ENCODE peak calls at places on chromosomes 7 and 10, in nine cellular contexts. One of them, this sample, is unnamed.

GRCh38 chr7:51233375-51233774 is 83.2 kb downstream of the COBL start:
- DNase-seq in CD4-positive, alpha-beta T cell: no peak
- DNase-seq in IMR-90: no peak
- DNase-seq in pancreas: no peak
- DNase-seq in H1: no peak
- DNase-seq in A549: no peak
- DNase-seq in MM.1S: no peak
- DNase-seq in right lobe of liver: no peak
- DNase-seq in body of pancreas: no peak
- DNase-seq in this sample: no peak

GRCh38 chr7:55306331-55306730 is 58.8 kb upstream of the LANCL2 start:
- DNase-seq in CD4-positive, alpha-beta T cell: no peak
- DNase-seq in IMR-90: peak; percentile 14
- DNase-seq in pancreas: no peak
- DNase-seq in H1: no peak
- DNase-seq in A549: no peak
- DNase-seq in MM.1S: no peak
- DNase-seq in right lobe of liver: no peak
- DNase-seq in body of pancreas: no peak
- DNase-seq in this sample: no peak

GRCh38 chr7:44227911-44228310 is 27.1 kb downstream of the YKT6 start:
- DNase-seq in CD4-positive, alpha-beta T cell: no peak
- DNase-seq in IMR-90: no peak
- DNase-seq in pancreas: no peak
- DNase-seq in H1: no peak
- DNase-seq in A549: no peak
- DNase-seq in MM.1S: no peak
- DNase-seq in right lobe of liver: no peak
- DNase-seq in body of pancreas: no peak
- DNase-seq in this sample: no peak

GRCh38 chr7:42247301-42247700 is 10.3 kb upstream of the GLI3 start:
- DNase-seq in CD4-positive, alpha-beta T cell: no peak
- DNase-seq in IMR-90: peak; percentile 74
- DNase-seq in pancreas: no peak
- DNase-seq in H1: no peak
- DNase-seq in A549: no peak
- DNase-seq in MM.1S: no peak
- DNase-seq in right lobe of liver: no peak
- DNase-seq in body of pancreas: no peak
- DNase-seq in this sample: no peak

GRCh38 chr7:100570954-100571828 is 2.5 kb downstream of the SAP25 start:
- DNase-seq in CD4-positive, alpha-beta T cell: no peak
- DNase-seq in IMR-90: no peak
- DNase-seq in pancreas: no peak
- DNase-seq in H1: no peak
- DNase-seq in A549: no peak
- DNase-seq in MM.1S: no peak
- DNase-seq in right lobe of liver: peak; percentile 51
- DNase-seq in body of pancreas: no peak
- DNase-seq in this sample: no peak

GRCh38 chr7:45155357-45155900 is 2.2 kb upstream of the RAMP3 start:
- DNase-seq in CD4-positive, alpha-beta T cell: no peak
- DNase-seq in IMR-90: no peak
- DNase-seq in pancreas: no peak
- DNase-seq in H1: no peak
- DNase-seq in A549: no peak
- DNase-seq in MM.1S: no peak
- DNase-seq in right lobe of liver: no peak
- DNase-seq in body of pancreas: no peak
- DNase-seq in this sample: no peak

GRCh38 chr10:8034666-8035640 is 19.5 kb upstream of the GATA3 start:
- DNase-seq in CD4-positive, alpha-beta T cell: no peak
- DNase-seq in IMR-90: no peak
- DNase-seq in pancreas: no peak
- DNase-seq in H1: no peak
- DNase-seq in A549: no peak
- DNase-seq in MM.1S: no peak
- DNase-seq in right lobe of liver: no peak
- DNase-seq in body of pancreas: no peak
- DNase-seq in this sample: no peak

GRCh38 chr10:68208424-68209042 is 23.4 kb downstream of the ATOH7 start:
- DNase-seq in CD4-positive, alpha-beta T cell: no peak
- DNase-seq in IMR-90: peak; percentile 79
- DNase-seq in pancreas: peak; percentile 46
- DNase-seq in H1: peak; percentile 87
- DNase-seq in A549: peak; percentile 90
- DNase-seq in MM.1S: peak; percentile 28
- DNase-seq in right lobe of liver: peak; percentile 60
- DNase-seq in body of pancreas: peak; percentile 66
- DNase-seq in this sample: peak; percentile 83

GRCh38 chr10:42769653-42770052 is 12.9 kb upstream of the BMS1 start:
- DNase-seq in CD4-positive, alpha-beta T cell: no peak
- DNase-seq in IMR-90: no peak
- DNase-seq in pancreas: no peak
- DNase-seq in H1: no peak
- DNase-seq in A549: peak; percentile 44
- DNase-seq in MM.1S: no peak
- DNase-seq in right lobe of liver: no peak
- DNase-seq in body of pancreas: peak; percentile 58
- DNase-seq in this sample: no peak

GRCh38 chr10:117547301-117548153 is 5.0 kb downstream of the EMX2 start:
- DNase-seq in CD4-positive, alpha-beta T cell: no peak
- DNase-seq in IMR-90: no peak
- DNase-seq in pancreas: no peak
- DNase-seq in H1: no peak
- DNase-seq in A549: no peak
- DNase-seq in MM.1S: no peak
- DNase-seq in right lobe of liver: no peak
- DNase-seq in body of pancreas: no peak
- DNase-seq in this sample: no peak
- H3K27ac ChIP-seq in CD4-positive, alpha-beta T cell: no peak overlapping the region
- H3K27ac ChIP-seq in IMR-90: no peak overlapping the region
- H3K27ac ChIP-seq in pancreas: no peak overlapping the region
- H3K27ac ChIP-seq in H1: no peak overlapping the region
- H3K27ac ChIP-seq in A549: no peak overlapping the region
- H3K27ac ChIP-seq in MM.1S: no peak overlapping the region
- H3K27ac ChIP-seq in right lobe of liver: no peak overlapping the region
- H3K27ac ChIP-seq in body of pancreas: no peak overlapping the region
- H3K27ac ChIP-seq in this sample: no peak overlapping the region

DNA sequence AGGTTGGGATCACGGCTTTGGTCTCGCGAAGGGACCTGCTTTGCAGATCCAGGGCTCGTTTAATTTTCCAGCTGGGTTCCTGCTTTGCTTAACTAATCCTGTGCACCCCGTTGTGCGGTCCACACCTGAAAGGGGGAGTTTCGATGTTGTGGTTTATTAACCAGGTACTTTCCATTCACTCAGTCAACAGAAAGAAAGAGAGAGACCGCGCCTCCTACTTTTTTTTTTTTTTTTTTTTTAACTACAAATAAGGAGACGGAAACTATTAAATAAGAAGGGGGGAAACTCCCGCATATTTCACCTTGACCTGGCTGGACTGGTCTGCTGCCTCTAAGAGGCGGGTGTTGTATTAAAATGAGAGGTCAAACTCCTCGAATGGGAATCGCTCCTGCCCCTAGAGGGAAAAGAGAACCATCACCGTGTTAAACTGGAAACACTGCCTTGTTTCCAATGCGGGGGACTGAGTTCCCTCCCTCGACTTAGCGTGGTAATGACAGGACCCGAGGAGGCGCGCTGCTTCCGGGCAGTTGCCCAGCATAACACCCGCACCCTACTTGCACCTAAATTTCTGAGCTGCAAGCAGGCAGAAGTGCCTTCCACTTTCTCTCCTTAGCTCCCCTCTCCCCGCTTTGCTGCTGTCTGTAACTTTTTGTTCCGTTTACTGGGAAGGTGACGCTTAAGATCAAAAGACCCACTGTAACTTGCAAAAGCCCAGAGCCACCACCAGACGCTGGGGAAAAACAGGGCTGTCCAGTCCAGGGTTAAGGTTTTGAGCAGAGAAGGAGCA is 1.1 kb upstream of the ITGB8 start:
- DNase-seq in CD4-positive, alpha-beta T cell: no peak
- DNase-seq in IMR-90: peak; percentile 71
- DNase-seq in pancreas: peak; percentile 74
- DNase-seq in H1: no peak
- DNase-seq in A549: peak; percentile 82
- DNase-seq in MM.1S: peak; percentile 93
- DNase-seq in right lobe of liver: peak; percentile 38
- DNase-seq in body of pancreas: peak; percentile 79
- DNase-seq in this sample: peak; percentile 68
- TF ChIP-seq CTCF in CD4-positive, alpha-beta T cell: no peak
- TF ChIP-seq CTCF in IMR-90: peak; percentile 26
- TF ChIP-seq CTCF in pancreas: no peak
- TF ChIP-seq CTCF in H1: peak; percentile 56
- TF ChIP-seq CTCF in A549: peak; percentile 18
- TF ChIP-seq CTCF in MM.1S: no peak
- TF ChIP-seq CTCF in right lobe of liver: peak; percentile 14
- TF ChIP-seq CTCF in body of pancreas: no peak
- TF ChIP-seq CTCF in this sample: peak; percentile 67

GRCh38 chr7:129829677-129830631 is 122.8 kb downstream of the UBE2H start:
- DNase-seq in CD4-positive, alpha-beta T cell: peak; percentile 28
- DNase-seq in IMR-90: peak; percentile 81
- DNase-seq in pancreas: peak; percentile 58
- DNase-seq in H1: peak; percentile 59
- DNase-seq in A549: peak; percentile 83
- DNase-seq in MM.1S: peak; percentile 86
- DNase-seq in right lobe of liver: peak; percentile 49
- DNase-seq in body of pancreas: peak; percentile 70
- DNase-seq in this sample: peak; percentile 41

GRCh38 chr7:129831424-129832058 is 121.2 kb downstream of the UBE2H start:
- DNase-seq in CD4-positive, alpha-beta T cell: no peak
- DNase-seq in IMR-90: peak; percentile 95
- DNase-seq in pancreas: peak; percentile 9
- DNase-seq in H1: no peak
- DNase-seq in A549: peak; percentile 83
- DNase-seq in MM.1S: no peak
- DNase-seq in right lobe of liver: no peak
- DNase-seq in body of pancreas: no peak
- DNase-seq in this sample: peak; percentile 75

GRCh38 chr7:129832701-129833227 is 120.0 kb downstream of the UBE2H start:
- DNase-seq in CD4-positive, alpha-beta T cell: no peak
- DNase-seq in IMR-90: no peak
- DNase-seq in pancreas: no peak
- DNase-seq in H1: no peak
- DNase-seq in A549: no peak
- DNase-seq in MM.1S: no peak
- DNase-seq in right lobe of liver: no peak
- DNase-seq in body of pancreas: no peak
- DNase-seq in this sample: no peak

GRCh38 chr7:129830949-129831348 is 121.8 kb downstream of the UBE2H start:
- DNase-seq in CD4-positive, alpha-beta T cell: no peak
- DNase-seq in IMR-90: no peak
- DNase-seq in pancreas: peak; percentile 4
- DNase-seq in H1: no peak
- DNase-seq in A549: no peak
- DNase-seq in MM.1S: no peak
- DNase-seq in right lobe of liver: no peak
- DNase-seq in body of pancreas: no peak
- DNase-seq in this sample: no peak

DNA sequence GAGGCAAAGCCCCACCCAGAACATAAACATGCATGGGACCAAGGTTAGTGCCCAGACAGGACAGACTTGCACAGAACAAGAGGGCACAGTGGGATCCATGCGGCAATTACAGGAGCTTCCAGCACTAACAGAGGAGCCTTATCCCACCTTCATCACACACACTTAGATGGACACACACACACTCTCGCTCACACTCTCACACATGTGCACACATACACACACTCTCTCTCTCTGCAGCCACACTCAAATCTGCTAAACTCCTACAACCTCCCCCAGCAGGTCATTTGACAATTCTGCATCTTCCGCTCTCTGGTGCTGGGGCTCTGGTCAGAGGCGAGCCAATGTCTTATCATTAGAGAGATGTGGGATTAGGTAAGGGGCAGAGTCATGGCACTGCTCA is 120.5 kb downstream of the UBE2H start:
- DNase-seq in CD4-positive, alpha-beta T cell: no peak
- DNase-seq in IMR-90: no peak
- DNase-seq in pancreas: no peak
- DNase-seq in H1: no peak
- DNase-seq in A549: no peak
- DNase-seq in MM.1S: no peak
- DNase-seq in right lobe of liver: no peak
- DNase-seq in body of pancreas: no peak
- DNase-seq in this sample: no peak
- H3K27ac ChIP-seq in CD4-positive, alpha-beta T cell: no peak overlapping the region
- H3K27ac ChIP-seq in IMR-90: peak overlapping the region; percentile 85
- H3K27ac ChIP-seq in pancreas: no peak overlapping the region
- H3K27ac ChIP-seq in H1: no peak overlapping the region
- H3K27ac ChIP-seq in A549: peak overlapping the region; percentile 84
- H3K27ac ChIP-seq in MM.1S: no peak overlapping the region
- H3K27ac ChIP-seq in right lobe of liver: no peak overlapping the region
- H3K27ac ChIP-seq in body of pancreas: no peak overlapping the region
- H3K27ac ChIP-seq in this sample: peak overlapping the region; percentile 85

DNA sequence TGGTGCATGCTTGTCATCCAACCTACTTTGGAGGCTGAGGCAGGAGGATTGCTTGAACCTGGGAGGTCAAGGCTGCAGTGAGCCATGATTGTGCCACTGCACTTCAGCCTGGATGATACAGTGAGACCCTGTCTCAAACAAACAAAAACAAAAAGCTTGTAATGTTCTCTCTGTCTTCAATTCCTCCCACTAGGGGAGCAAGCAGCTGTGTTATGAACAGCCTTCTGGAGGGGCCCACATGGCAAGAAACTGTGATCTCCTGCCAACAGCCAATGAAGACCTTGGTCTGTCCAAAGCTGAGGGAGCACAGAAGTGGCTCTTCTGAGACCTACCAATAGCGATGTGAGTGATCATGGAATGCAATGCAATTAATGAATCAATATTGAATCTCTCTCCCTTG is 229.2 kb downstream of the SEC23IP start:
- DNase-seq in CD4-positive, alpha-beta T cell: no peak
- DNase-seq in IMR-90: no peak
- DNase-seq in pancreas: no peak
- DNase-seq in H1: no peak
- DNase-seq in A549: no peak
- DNase-seq in MM.1S: no peak
- DNase-seq in right lobe of liver: no peak
- DNase-seq in body of pancreas: no peak
- DNase-seq in this sample: no peak
- TF ChIP-seq CTCF in CD4-positive, alpha-beta T cell: no peak
- TF ChIP-seq CTCF in IMR-90: no peak
- TF ChIP-seq CTCF in pancreas: no peak
- TF ChIP-seq CTCF in H1: no peak
- TF ChIP-seq CTCF in A549: no peak
- TF ChIP-seq CTCF in MM.1S: no peak
- TF ChIP-seq CTCF in right lobe of liver: no peak
- TF ChIP-seq CTCF in body of pancreas: no peak
- TF ChIP-seq CTCF in this sample: no peak

GRCh38 chr7:47999413-47999812 is 20.0 kb upstream of the HUS1 start:
- DNase-seq in CD4-positive, alpha-beta T cell: no peak
- DNase-seq in IMR-90: no peak
- DNase-seq in pancreas: no peak
- DNase-seq in H1: no peak
- DNase-seq in A549: no peak
- DNase-seq in MM.1S: no peak
- DNase-seq in right lobe of liver: no peak
- DNase-seq in body of pancreas: no peak
- DNase-seq in this sample: no peak
- H3K27ac ChIP-seq in CD4-positive, alpha-beta T cell: no peak overlapping the region
- H3K27ac ChIP-seq in IMR-90: no peak overlapping the region
- H3K27ac ChIP-seq in pancreas: no peak overlapping the region
- H3K27ac ChIP-seq in H1: no peak overlapping the region
- H3K27ac ChIP-seq in A549: no peak overlapping the region
- H3K27ac ChIP-seq in MM.1S: no peak overlapping the region
- H3K27ac ChIP-seq in right lobe of liver: no peak overlapping the region
- H3K27ac ChIP-seq in body of pancreas: no peak overlapping the region
- H3K27ac ChIP-seq in this sample: no peak overlapping the region